ENCODE peak calls at places on chromosome 1, in four cellular contexts. H is activated CD8-positive, alpha-beta memory T cell treated with anti-CD3 and anti-CD28 coated beads, Interleukin-2, amount 10 ng/mL, durations not matched to agents 7 days and 5 days; S is stimulated activated CD4-positive, alpha-beta T cell treated with anti-CD3 and anti-CD28 coated beads, Interleukin-4, amount 100 ng/mL, for 4 hours; P is psoas muscle. F is an unnamed sample.
A peak's percentile ranks its signal among the peaks of the same experiment; 100 is the strongest.

GRCh38 chr1:166164995-166165660 is 1.7 kb downstream of the FAM78B start:
- DNase-seq in S (no peak), H (no peak), P (peak; percentile 81), F (peak; percentile 21)

GRCh38 chr1:54705153-54705552 is 10.5 kb upstream of the TTC4 start:
- DNase-seq in P (no peak), S (no peak), H (no peak), F (no peak)

GRCh38 chr1:7644906-7645750 is 126.0 kb upstream of the VAMP3 start:
- DNase-seq in P (no peak), H (no peak), S (no peak), F (no peak)

GRCh38 chr1:204350857-204351573 is 8.7 kb downstream of the PLEKHA6 start:
- DNase-seq in P (peak; percentile 81), S (no peak), H (no peak), F (peak; percentile 92)

GRCh38 chr1:36768486-36769178 is 265.7 kb downstream of the GRIK3 start:
- DNase-seq in H (no peak), P (no peak), S (no peak), F (no peak)

GRCh38 chr1:173360478-173361063 is 116.6 kb upstream of the PRDX6 start:
- DNase-seq in H (no peak), S (no peak), P (no peak), F (no peak)

GRCh38 chr1:246728311-246728710 is 4.1 kb downstream of the SCCPDH start:
- DNase-seq in S (no peak), H (no peak), P (no peak), F (no peak)

GRCh38 chr1:206503591-206504362 is 3.6 kb upstream of the RASSF5 start:
- DNase-seq in P (peak; percentile 76), S (peak; percentile 23), H (peak; percentile 75), F (no peak)

GRCh38 chr1:16229976-16230740 is 6.8 kb downstream of the CPLANE2 start:
- DNase-seq in S (no peak), H (no peak), P (peak; percentile 36), F (no peak)

GRCh38 chr1:37714689-37715088 is 22.4 kb downstream of the CDCA8 start:
- DNase-seq in P (peak; percentile 75), S (no peak), H (no peak), F (no peak)

GRCh38 chr1:99843760-99844159 is 6.4 kb upstream of the AGL start:
- DNase-seq in P (no peak), H (no peak), S (no peak), F (no peak)

GRCh38 chr1:16727190-16728111 is 12.9 kb upstream of the RNU1-4 start:
- DNase-seq in S (no peak), H (peak; percentile 91), P (peak; percentile 52), F (no peak)

GRCh38 chr1:53446051-53446450 is 13.1 kb upstream of the DMRTB1 start:
- DNase-seq in S (no peak), H (no peak), P (no peak), F (no peak)

GRCh38 chr1:226066415-226067077 is 4.0 kb downstream of the H3-3A start:
- DNase-seq in H (no peak), P (no peak), S (no peak), F (no peak)

GRCh38 chr1:203343956-203344355 is 7.0 kb downstream of the FMOD start:
- DNase-seq in H (no peak), S (no peak), P (no peak), F (no peak)

GRCh38 chr1:21069549-21069948 is 107.1 kb downstream of the EIF4G3 start:
- DNase-seq in H (no peak), S (no peak), P (no peak), F (no peak)

GRCh38 chr1:1507305-1507704 is 4.7 kb upstream of the ATAD3A start:
- DNase-seq in S (no peak), H (no peak), P (no peak), F (no peak)

F was measured in posterior cingulate gyrus.